ENCODE peak calls at places on chromosomes 1 and 21, in ten cellular contexts. One of them, this sample, is unnamed.

GRCh38 chr1:63189677-63190076 is 132.7 kb upstream of the FOXD3 start:
- DNase-seq in lung: no peak
- DNase-seq in tibial nerve: no peak
- DNase-seq in uterus: no peak
- DNase-seq in IMR-90: no peak
- DNase-seq in CD8-positive, alpha-beta T cell: no peak
- DNase-seq in adrenal gland: no peak
- DNase-seq in heart right ventricle: no peak
- DNase-seq in astrocyte: no peak
- DNase-seq in K562: no peak
- DNase-seq in this sample: no peak

GRCh38 chr1:247210062-247210385 is 38.2 kb upstream of the ZNF124 start:
- DNase-seq in CD8-positive, alpha-beta T cell: no peak
- DNase-seq in adrenal gland: no peak
- DNase-seq in heart right ventricle: no peak
- DNase-seq in uterus: no peak
- DNase-seq in lung: no peak
- DNase-seq in IMR-90: peak; percentile 15
- DNase-seq in K562: no peak
- DNase-seq in tibial nerve: no peak
- DNase-seq in astrocyte: peak; percentile 11
- DNase-seq in this sample: no peak

GRCh38 chr1:39562886-39563285 is 13.7 kb downstream of the PABPC4 start:
- DNase-seq in astrocyte: no peak
- DNase-seq in tibial nerve: no peak
- DNase-seq in heart right ventricle: no peak
- DNase-seq in CD8-positive, alpha-beta T cell: no peak
- DNase-seq in K562: no peak
- DNase-seq in lung: no peak
- DNase-seq in uterus: no peak
- DNase-seq in adrenal gland: no peak
- DNase-seq in IMR-90: no peak
- DNase-seq in this sample: no peak

GRCh38 chr1:92037400-92037799 is 7.6 kb downstream of the EPHX4 start:
- DNase-seq in IMR-90: peak; percentile 69
- DNase-seq in uterus: no peak
- DNase-seq in lung: no peak
- DNase-seq in astrocyte: peak; percentile 41
- DNase-seq in K562: no peak
- DNase-seq in tibial nerve: no peak
- DNase-seq in adrenal gland: no peak
- DNase-seq in heart right ventricle: no peak
- DNase-seq in CD8-positive, alpha-beta T cell: no peak
- DNase-seq in this sample: no peak

GRCh38 chr1:216820345-216820744 is 97.1 kb upstream of the ESRRG start:
- DNase-seq in K562: no peak
- DNase-seq in adrenal gland: no peak
- DNase-seq in CD8-positive, alpha-beta T cell: no peak
- DNase-seq in astrocyte: peak; percentile 66
- DNase-seq in lung: no peak
- DNase-seq in tibial nerve: no peak
- DNase-seq in IMR-90: peak; percentile 68
- DNase-seq in heart right ventricle: no peak
- DNase-seq in uterus: no peak
- DNase-seq in this sample: no peak

GRCh38 chr1:9651565-9652378 is at the start of gene PIK3CD:
- DNase-seq in tibial nerve: no peak
- DNase-seq in astrocyte: peak; percentile 44
- DNase-seq in IMR-90: peak; percentile 57
- DNase-seq in lung: no peak
- DNase-seq in adrenal gland: no peak
- DNase-seq in CD8-positive, alpha-beta T cell: no peak
- DNase-seq in heart right ventricle: peak; percentile 32
- DNase-seq in K562: peak; percentile 71
- DNase-seq in uterus: no peak
- DNase-seq in this sample: no peak

GRCh38 chr1:183863852-183864251 is 58.9 kb downstream of the RGL1 start:
- DNase-seq in heart right ventricle: no peak
- DNase-seq in IMR-90: no peak
- DNase-seq in lung: no peak
- DNase-seq in CD8-positive, alpha-beta T cell: no peak
- DNase-seq in astrocyte: no peak
- DNase-seq in adrenal gland: no peak
- DNase-seq in uterus: no peak
- DNase-seq in K562: no peak
- DNase-seq in tibial nerve: no peak
- DNase-seq in this sample: no peak

GRCh38 chr1:153141377-153141776 is 9.3 kb downstream of the SPRR2G start:
- DNase-seq in IMR-90: no peak
- DNase-seq in tibial nerve: no peak
- DNase-seq in K562: no peak
- DNase-seq in uterus: no peak
- DNase-seq in CD8-positive, alpha-beta T cell: no peak
- DNase-seq in heart right ventricle: no peak
- DNase-seq in adrenal gland: no peak
- DNase-seq in lung: no peak
- DNase-seq in astrocyte: no peak
- DNase-seq in this sample: no peak

GRCh38 chr1:190320952-190321351 is 156.7 kb downstream of the BRINP3 start:
- DNase-seq in IMR-90: peak; percentile 63
- DNase-seq in CD8-positive, alpha-beta T cell: no peak
- DNase-seq in uterus: no peak
- DNase-seq in lung: no peak
- DNase-seq in tibial nerve: no peak
- DNase-seq in astrocyte: peak; percentile 35
- DNase-seq in adrenal gland: no peak
- DNase-seq in heart right ventricle: no peak
- DNase-seq in K562: peak; percentile 5
- DNase-seq in this sample: no peak

GRCh38 chr1:204962742-204963632 is 80.0 kb upstream of the CNTN2 start:
- DNase-seq in uterus: no peak
- DNase-seq in astrocyte: no peak
- DNase-seq in adrenal gland: no peak
- DNase-seq in tibial nerve: no peak
- DNase-seq in CD8-positive, alpha-beta T cell: no peak
- DNase-seq in IMR-90: no peak
- DNase-seq in heart right ventricle: no peak
- DNase-seq in K562: no peak
- DNase-seq in lung: no peak
- DNase-seq in this sample: no peak

GRCh38 chr1:226002667-226003501 is 3.7 kb upstream of the SDE2 start:
- DNase-seq in CD8-positive, alpha-beta T cell: no peak
- DNase-seq in tibial nerve: peak; percentile 44
- DNase-seq in adrenal gland: peak; percentile 57
- DNase-seq in IMR-90: peak; percentile 6
- DNase-seq in astrocyte: peak; percentile 10
- DNase-seq in lung: peak; percentile 52
- DNase-seq in uterus: peak; percentile 66
- DNase-seq in K562: peak; percentile 81
- DNase-seq in heart right ventricle: peak; percentile 62
- DNase-seq in this sample: no peak

GRCh38 chr1:35432231-35432630 is 125.0 kb downstream of the KIAA0319L start:
- DNase-seq in uterus: no peak
- DNase-seq in adrenal gland: no peak
- DNase-seq in astrocyte: no peak
- DNase-seq in tibial nerve: no peak
- DNase-seq in lung: no peak
- DNase-seq in CD8-positive, alpha-beta T cell: no peak
- DNase-seq in K562: no peak
- DNase-seq in heart right ventricle: no peak
- DNase-seq in IMR-90: no peak
- DNase-seq in this sample: no peak

GRCh38 chr1:11052839-11053757 is 6.1 kb upstream of the MASP2 start:
- DNase-seq in K562: peak; percentile 66
- DNase-seq in CD8-positive, alpha-beta T cell: no peak
- DNase-seq in heart right ventricle: no peak
- DNase-seq in tibial nerve: no peak
- DNase-seq in uterus: no peak
- DNase-seq in IMR-90: no peak
- DNase-seq in astrocyte: no peak
- DNase-seq in lung: no peak
- DNase-seq in adrenal gland: no peak
- DNase-seq in this sample: peak; percentile 49

GRCh38 chr1:53090227-53091147 is 28.5 kb downstream of the PODN start:
- DNase-seq in astrocyte: no peak
- DNase-seq in tibial nerve: no peak
- DNase-seq in heart right ventricle: peak; percentile 60
- DNase-seq in IMR-90: no peak
- DNase-seq in CD8-positive, alpha-beta T cell: no peak
- DNase-seq in uterus: no peak
- DNase-seq in adrenal gland: no peak
- DNase-seq in lung: no peak
- DNase-seq in K562: peak; percentile 51
- DNase-seq in this sample: no peak

GRCh38 chr21:22019766-22020165 is 1021.6 kb downstream of the NCAM2 start:
- DNase-seq in heart right ventricle: no peak
- DNase-seq in K562: no peak
- DNase-seq in astrocyte: no peak
- DNase-seq in tibial nerve: no peak
- DNase-seq in CD8-positive, alpha-beta T cell: no peak
- DNase-seq in IMR-90: peak; percentile 0
- DNase-seq in uterus: no peak
- DNase-seq in lung: no peak
- DNase-seq in adrenal gland: no peak
- DNase-seq in this sample: no peak

DNA sequence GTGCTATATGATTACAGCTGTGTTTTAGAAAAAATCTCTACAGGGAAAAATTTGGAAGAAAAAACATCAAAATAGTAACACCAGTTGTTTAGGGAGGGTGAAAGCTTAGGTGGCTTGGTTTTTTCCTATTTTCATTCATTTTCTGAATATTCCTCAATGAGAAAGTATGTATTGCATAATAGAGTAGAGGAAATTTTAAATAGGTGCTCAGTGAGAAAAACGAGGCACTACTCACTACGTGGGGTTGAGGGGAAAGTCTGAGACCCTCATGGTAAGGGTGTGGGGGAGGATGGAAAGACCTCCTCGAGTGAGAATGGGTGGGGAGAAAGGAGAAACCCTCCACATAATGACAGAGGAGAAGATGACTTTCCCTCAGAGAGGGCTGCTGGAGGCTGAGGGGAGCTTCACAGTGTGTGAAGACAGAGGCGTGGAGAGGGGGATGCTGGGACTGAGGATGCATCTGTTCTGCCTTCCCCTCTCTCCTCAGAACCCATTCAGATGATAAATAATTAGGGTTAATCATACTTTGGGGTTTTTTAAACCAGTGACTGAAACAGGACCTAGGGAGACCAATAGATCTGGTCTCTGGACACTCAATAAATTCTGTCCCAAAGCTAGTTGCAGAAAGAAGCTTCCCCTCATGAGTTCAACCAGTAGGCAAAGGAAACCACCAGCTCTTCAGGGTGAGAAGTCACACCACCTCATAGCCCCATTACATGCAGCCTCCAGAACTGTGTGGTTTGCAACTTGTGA is 17.0 kb downstream of the SLAMF7 start:
- DNase-seq in lung: no peak
- DNase-seq in heart right ventricle: no peak
- DNase-seq in tibial nerve: no peak
- DNase-seq in astrocyte: no peak
- DNase-seq in CD8-positive, alpha-beta T cell: no peak
- DNase-seq in K562: no peak
- DNase-seq in uterus: no peak
- DNase-seq in IMR-90: no peak
- DNase-seq in adrenal gland: no peak
- DNase-seq in this sample: no peak
- H3K4me1 ChIP-seq in lung: no peaks in the 10 kb centered on the region
- H3K4me1 ChIP-seq in heart right ventricle: no peaks in the 10 kb centered on the region
- H3K4me1 ChIP-seq in tibial nerve: no peaks in the 10 kb centered on the region
- H3K4me1 ChIP-seq in astrocyte: no peaks in the 10 kb centered on the region
- H3K4me1 ChIP-seq in CD8-positive, alpha-beta T cell: peaks cover 33% of the 10 kb centered on the region
- H3K4me1 ChIP-seq in K562: no peaks in the 10 kb centered on the region
- H3K4me1 ChIP-seq in uterus: no peaks in the 10 kb centered on the region
- H3K4me1 ChIP-seq in IMR-90: no peaks in the 10 kb centered on the region
- H3K4me1 ChIP-seq in adrenal gland: no peaks in the 10 kb centered on the region
- H3K4me1 ChIP-seq in this sample: no peaks in the 10 kb centered on the region

GRCh38 chr1:16900771-16901170 is 5.0 kb downstream of the RNU1-2 start:
- DNase-seq in IMR-90: no peak
- DNase-seq in lung: no peak
- DNase-seq in adrenal gland: no peak
- DNase-seq in astrocyte: no peak
- DNase-seq in heart right ventricle: no peak
- DNase-seq in tibial nerve: no peak
- DNase-seq in K562: no peak
- DNase-seq in CD8-positive, alpha-beta T cell: no peak
- DNase-seq in uterus: no peak
- DNase-seq in this sample: no peak
- TF ChIP-seq CTCF in IMR-90: peak; percentile 26
- TF ChIP-seq CTCF in lung: no peak
- TF ChIP-seq CTCF in adrenal gland: peak; percentile 32
- TF ChIP-seq CTCF in astrocyte: no peak
- TF ChIP-seq CTCF in heart right ventricle: no peak
- TF ChIP-seq CTCF in tibial nerve: no peak
- TF ChIP-seq CTCF in K562: no peak
- TF ChIP-seq CTCF in CD8-positive, alpha-beta T cell: no peak
- TF ChIP-seq CTCF in uterus: no peak
- TF ChIP-seq CTCF in this sample: no peak

GRCh38 chr1:107875689-107876088 is 89.3 kb downstream of the VAV3 start:
- DNase-seq in adrenal gland: no peak
- DNase-seq in CD8-positive, alpha-beta T cell: no peak
- DNase-seq in K562: no peak
- DNase-seq in heart right ventricle: no peak
- DNase-seq in uterus: no peak
- DNase-seq in IMR-90: no peak
- DNase-seq in astrocyte: no peak
- DNase-seq in lung: no peak
- DNase-seq in tibial nerve: no peak
- DNase-seq in this sample: no peak
- H3K27ac ChIP-seq in adrenal gland: no peak overlapping the region
- H3K27ac ChIP-seq in CD8-positive, alpha-beta T cell: no peak overlapping the region
- H3K27ac ChIP-seq in K562: no peak overlapping the region
- H3K27ac ChIP-seq in heart right ventricle: no peak overlapping the region
- H3K27ac ChIP-seq in uterus: no peak overlapping the region
- H3K27ac ChIP-seq in IMR-90: no peak overlapping the region
- H3K27ac ChIP-seq in astrocyte: no peak overlapping the region
- H3K27ac ChIP-seq in lung: no peak overlapping the region
- H3K27ac ChIP-seq in tibial nerve: no peak overlapping the region
- H3K27ac ChIP-seq in this sample: no peak overlapping the region

DNA sequence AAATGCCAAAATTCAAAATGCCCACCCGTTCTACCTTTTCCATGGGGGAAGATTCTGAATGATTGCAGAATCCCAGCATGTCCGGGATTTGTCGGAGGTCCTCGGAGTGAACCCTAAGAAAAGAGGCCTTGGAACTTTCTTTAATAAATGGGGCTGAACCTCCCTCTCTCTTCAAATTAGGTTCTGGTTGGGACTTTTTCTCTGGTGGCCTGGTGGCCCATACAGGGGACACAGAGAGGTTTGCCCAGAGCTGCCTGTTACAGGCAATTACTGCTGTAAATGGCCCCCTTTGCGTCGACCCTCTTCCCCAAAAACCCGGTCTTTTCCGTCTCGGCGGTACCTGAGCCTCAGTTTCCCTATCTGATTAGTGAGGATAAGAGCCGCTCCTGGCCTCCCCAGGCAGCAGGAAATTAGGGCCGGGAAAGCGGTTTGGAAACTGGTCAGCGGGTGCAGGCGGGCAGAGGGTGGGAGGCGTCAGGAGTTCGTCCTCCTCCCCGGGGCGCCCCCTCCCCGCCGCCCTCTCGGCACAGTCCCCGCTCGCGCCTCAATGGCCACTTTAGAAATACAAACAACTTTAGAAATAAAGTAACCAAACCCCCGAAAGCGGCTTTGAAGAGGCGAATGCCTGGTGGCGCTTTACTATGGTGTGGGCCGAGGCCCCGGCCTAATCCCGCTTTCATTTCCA is 15.6 kb downstream of the PAX7 start:
- DNase-seq in adrenal gland: no peak
- DNase-seq in CD8-positive, alpha-beta T cell: no peak
- DNase-seq in IMR-90: no peak
- DNase-seq in uterus: no peak
- DNase-seq in astrocyte: no peak
- DNase-seq in lung: no peak
- DNase-seq in tibial nerve: no peak
- DNase-seq in heart right ventricle: no peak
- DNase-seq in K562: no peak
- DNase-seq in this sample: no peak
- H3K4me1 ChIP-seq in adrenal gland: peaks cover 5% of the 10 kb centered on the region
- H3K4me1 ChIP-seq in CD8-positive, alpha-beta T cell: peaks cover 37% of the 10 kb centered on the region
- H3K4me1 ChIP-seq in IMR-90: no peaks in the 10 kb centered on the region
- H3K4me1 ChIP-seq in uterus: no peaks in the 10 kb centered on the region
- H3K4me1 ChIP-seq in astrocyte: no peaks in the 10 kb centered on the region
- H3K4me1 ChIP-seq in lung: peaks cover 6% of the 10 kb centered on the region
- H3K4me1 ChIP-seq in tibial nerve: no peaks in the 10 kb centered on the region
- H3K4me1 ChIP-seq in heart right ventricle: no peaks in the 10 kb centered on the region
- H3K4me1 ChIP-seq in K562: no peaks in the 10 kb centered on the region
- H3K4me1 ChIP-seq in this sample: no peaks in the 10 kb centered on the region